ENCODE peak calls at places on chromosomes 4 and X, in six cellular contexts. W, P, Y, C, Z and R are unnamed samples.

GRCh38 chrX:67587946-67588624 is 44.3 kb downstream of the AR start:
- DNase-seq in W (no peak), P (peak), Y (peak), C (no peak), Z (no peak), R (no peak)

GRCh38 chr4:100891808-100892207 is 374.0 kb upstream of the EMCN start:
- DNase-seq in W (no peak), P (no peak), Y (no peak), C (no peak), Z (no peak), R (no peak)

GRCh38 chrX:153515435-153515834 is 2.0 kb upstream of the ATP2B3 start:
- DNase-seq in W (no peak), P (no peak), Y (no peak), C (no peak), Z (no peak), R (no peak)

GRCh38 chr4:176587920-176588319 is 204.8 kb downstream of the VEGFC start:
- DNase-seq in W (no peak), P (no peak), Y (no peak), C (peak), Z (peak), R (no peak)

GRCh38 chrX:11464360-11464759 is 171.1 kb downstream of the AMELX start:
- DNase-seq in W (no peak), P (no peak), Y (no peak), C (no peak), Z (no peak), R (no peak)

GRCh38 chr4:144208074-144208473 is 67.6 kb upstream of the GYPA start:
- DNase-seq in W (no peak), P (no peak), Y (no peak), C (no peak), Z (no peak), R (no peak)

GRCh38 chr4:151432654-151433053 is 23.7 kb downstream of the FHIP1A start:
- DNase-seq in W (no peak), P (no peak), Y (no peak), C (no peak), Z (no peak), R (no peak)

GRCh38 chr4:52864816-52865215 is 2.7 kb downstream of the RASL11B start:
- DNase-seq in W (no peak), P (no peak), Y (no peak), C (no peak), Z (peak), R (no peak)

GRCh38 chrX:74931214-74931613 is 6.0 kb upstream of the NEXMIF start:
- DNase-seq in W (no peak), P (no peak), Y (no peak), C (peak), Z (no peak), R (peak)

GRCh38 chrX:68420559-68420958 is 12.7 kb downstream of the OPHN1 start:
- DNase-seq in W (no peak), P (no peak), Y (no peak), C (no peak), Z (peak), R (no peak)

GRCh38 chr4:185238750-185239149 is 29.4 kb downstream of the SNX25 start:
- DNase-seq in W (no peak), P (no peak), Y (no peak), C (no peak), Z (no peak), R (no peak)

GRCh38 chr4:85244638-85245037 is 230.3 kb upstream of the ARHGAP24 start:
- DNase-seq in W (no peak), P (no peak), Y (no peak), C (no peak), Z (no peak), R (no peak)

GRCh38 chr4:143186202-143186601 is 1.5 kb downstream of the USP38 start:
- DNase-seq in W (no peak), P (no peak), Y (no peak), C (peak), Z (peak), R (no peak)

GRCh38 chr4:89248879-89249281 is 58.7 kb downstream of the GPRIN3 start:
- DNase-seq in W (no peak), P (no peak), Y (no peak), C (no peak), Z (no peak), R (no peak)

GRCh38 chr4:84258905-84259830 is 239.9 kb downstream of the NKX6-1 start:
- DNase-seq in W (no peak), P (no peak), Y (no peak), C (peak), Z (peak), R (peak)

GRCh38 chr4:48343531-48343930 is 2.2 kb downstream of the SLAIN2 start:
- DNase-seq in W (no peak), P (no peak), Y (no peak), C (no peak), Z (peak), R (no peak)
- H3K4me3 ChIP-seq in W (peak), P (peak), Y (no peak), C (peak), Z (peak), R (peak)

GRCh38 chr4:95362906-95363578 is 185.7 kb downstream of the UNC5C start:
- DNase-seq in W (no peak), P (no peak), Y (no peak), C (peak), Z (peak), R (peak)
- TF ChIP-seq CTCF in W (no peak), P (no peak), Y (no peak), C (peak), Z (peak), R (peak)

DNA sequence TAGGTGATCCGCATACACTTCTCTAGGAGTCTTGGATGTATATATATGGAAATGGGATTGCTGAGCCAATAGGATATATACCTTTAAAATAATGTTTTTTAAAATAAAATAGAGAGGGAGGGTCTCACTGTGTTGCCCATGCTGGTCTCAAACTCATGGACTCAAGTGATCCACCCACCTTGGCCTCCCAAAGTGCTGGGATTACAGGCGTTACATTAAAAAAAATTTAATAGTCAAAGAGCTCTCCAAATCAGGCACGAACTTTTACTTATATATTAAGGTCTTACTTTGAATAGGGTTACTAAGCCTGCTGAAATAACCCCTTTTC is 109.0 kb downstream of the GNL3L start:
- DNase-seq in W (no peak), P (no peak), Y (no peak), C (no peak), Z (no peak), R (no peak)
- H3K4me3 ChIP-seq in W (no peak), P (peak), Y (peak), C (peak), Z (peak), R (peak)

GRCh38 chrX:121479406-121479805 is 432.0 kb downstream of the GLUD2 start:
- DNase-seq in W (no peak), P (no peak), Y (no peak), C (peak), Z (peak), R (no peak)
- TF ChIP-seq CTCF in W (no peak), P (no peak), Y (no peak), C (no peak), Z (peak), R (no peak)

GRCh38 chr4:71231073-71231752 is 107.6 kb upstream of the SLC4A4 start:
- DNase-seq in W (peak), P (peak), Y (peak), C (no peak), Z (peak), R (no peak)
- H3K4me3 ChIP-seq in W (no peak), P (peak), Y (no peak), C (no peak), Z (no peak), R (no peak)

GRCh38 chrX:131217878-131218486 is 71.1 kb downstream of the IGSF1 start:
- DNase-seq in W (no peak), P (no peak), Y (no peak), C (no peak), Z (no peak), R (no peak)
- TF ChIP-seq CTCF in W (no peak), P (no peak), Y (no peak), C (no peak), Z (no peak), R (no peak)

DNA sequence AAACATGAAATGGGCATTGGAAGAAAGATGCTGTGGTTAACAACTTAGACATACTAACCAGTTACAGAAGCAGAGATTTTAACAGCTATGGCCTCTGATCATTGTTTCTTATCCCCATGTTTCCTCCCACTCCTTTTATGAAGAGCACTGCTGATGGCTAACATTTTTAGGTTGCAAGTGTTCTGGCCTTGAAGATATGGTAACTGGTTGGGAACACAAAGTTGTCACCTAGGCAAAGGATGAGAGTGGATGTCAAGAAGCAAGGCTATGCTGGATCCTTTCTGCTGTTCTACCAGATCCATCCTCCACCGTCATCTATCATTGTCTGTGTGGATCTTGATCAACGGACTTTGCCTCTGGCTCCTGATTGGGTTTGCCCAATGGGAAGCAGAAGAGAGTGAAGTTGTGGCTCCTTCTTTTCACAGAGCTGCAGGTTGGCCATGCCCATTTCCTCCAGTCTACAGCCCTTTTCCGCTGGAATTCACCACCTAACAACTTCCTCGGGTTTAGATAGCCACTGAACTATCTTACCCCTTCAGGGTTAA is 48.9 kb upstream of the SPP1 start:
- DNase-seq in W (no peak), P (no peak), Y (no peak), C (no peak), Z (no peak), R (no peak)
- H3K4me3 ChIP-seq in W (no peak), P (no peak), Y (no peak), C (no peak), Z (no peak), R (no peak)

GRCh38 chr4:19227701-19228100 is 1024.0 kb upstream of the SLIT2 start:
- DNase-seq in W (no peak), P (no peak), Y (no peak), C (no peak), Z (no peak), R (no peak)

DNA sequence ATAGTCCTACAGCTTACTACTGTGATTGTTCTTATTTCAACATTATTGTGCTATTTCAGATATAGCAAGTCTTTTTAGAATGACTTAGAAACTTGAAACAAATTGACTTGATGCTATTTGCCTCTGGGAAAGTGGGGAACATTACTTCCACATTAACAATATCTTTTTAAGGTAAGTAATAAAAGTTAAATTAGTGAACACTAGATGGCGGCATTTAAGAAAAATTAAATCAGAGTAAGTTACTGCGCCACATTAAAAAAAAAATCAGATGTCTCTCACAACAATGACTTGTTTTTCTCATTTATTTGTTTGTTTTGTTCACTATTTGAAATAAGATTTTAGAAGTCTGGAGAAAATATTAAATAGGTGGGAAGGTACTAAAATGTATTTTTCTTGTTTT is 1026.9 kb upstream of the SLIT2 start:
- DNase-seq in W (no peak), P (no peak), Y (no peak), C (peak), Z (peak), R (no peak)
- TF ChIP-seq CTCF in W (no peak), P (peak), Y (peak), C (no peak), Z (peak), R (peak)

GRCh38 chr4:55121246-55121645 is 4.1 kb downstream of the KDR start:
- DNase-seq in W (no peak), P (no peak), Y (no peak), C (peak), Z (peak), R (no peak)
- H3K4me3 ChIP-seq in W (no peak), P (peak), Y (no peak), C (no peak), Z (no peak), R (no peak)